ENCODE peak calls at places on chromosomes 11 and 22, in eight cellular contexts. W is left ventricle myocardium inferior; P is colonic mucosa; R is kidney; Y is adipocyte; Q is fibroblast of lung; D is pancreas; N is CD4-positive, CD25-positive, alpha-beta regulatory T cell. Z is an unnamed sample.

GRCh38 chr11:102470257-102470656 is 17.7 kb upstream of the TMEM123 start:
- DNase-seq in W (no peak), P (no peak), R (no peak), Y (no peak), Q (no peak), D (no peak), N (no peak), Z (no peak)

GRCh38 chr22:46049726-46050450 is 72.9 kb upstream of the WNT7B start:
- DNase-seq in W (peak; percentile 14), P (no peak), R (peak; percentile 59), Y (no peak), Q (no peak), D (peak; percentile 23), N (no peak), Z (peak; percentile 46)

GRCh38 chr11:26276798-26277424 is 55.0 kb upstream of the ANO3 start:
- DNase-seq in W (peak; percentile 20), P (peak; percentile 53), R (no peak), Y (peak; percentile 86), Q (peak; percentile 86), D (peak; percentile 33), N (peak; percentile 2), Z (no peak)

GRCh38 chr22:46250783-46251125 is 661 bp upstream of the CDPF1 start:
- DNase-seq in W (no peak), P (no peak), R (no peak), Y (no peak), Q (no peak), D (no peak), N (no peak), Z (peak; percentile 48)

GRCh38 chr22:38236786-38237185 is 35.0 kb downstream of the MAFF start:
- DNase-seq in W (no peak), P (no peak), R (no peak), Y (no peak), Q (no peak), D (no peak), N (no peak), Z (no peak)

GRCh38 chr11:123577081-123577598 is 77.3 kb downstream of the SCN3B start:
- DNase-seq in W (peak; percentile 60), P (peak; percentile 62), R (no peak), Y (peak; percentile 85), Q (peak; percentile 35), D (peak; percentile 75), N (peak; percentile 34), Z (peak; percentile 90)

GRCh38 chr11:6357222-6357621 is 33.1 kb upstream of the SMPD1 start:
- DNase-seq in W (peak; percentile 53), P (peak; percentile 27), R (no peak), Y (peak; percentile 93), Q (peak; percentile 71), D (no peak), N (no peak), Z (peak; percentile 87)

GRCh38 chr11:28384418-28384817 is 276.2 kb downstream of the METTL15 start:
- DNase-seq in W (no peak), P (no peak), R (no peak), Y (peak; percentile 63), Q (peak; percentile 98), D (no peak), N (no peak), Z (no peak)

GRCh38 chr11:46006418-46007070 is 84.1 kb downstream of the LARGE2 start:
- DNase-seq in W (no peak), P (peak; percentile 41), R (no peak), Y (peak; percentile 89), Q (peak; percentile 87), D (no peak), N (no peak), Z (no peak)

GRCh38 chr11:46309669-46310288 is 32.3 kb downstream of the CREB3L1 start:
- DNase-seq in W (no peak), P (no peak), R (no peak), Y (no peak), Q (no peak), D (no peak), N (no peak), Z (no peak)

GRCh38 chr11:75077316-75077715 is 19.4 kb downstream of the OR2AT4 start:
- DNase-seq in W (no peak), P (no peak), R (no peak), Y (no peak), Q (no peak), D (no peak), N (no peak), Z (no peak)

GRCh38 chr11:47269829-47270305 is at the start of gene MADD:
- DNase-seq in W (peak; percentile 89), P (peak; percentile 85), R (peak; percentile 96), Y (peak; percentile 91), Q (peak; percentile 80), D (peak; percentile 88), N (peak; percentile 87), Z (peak; percentile 96)

GRCh38 chr11:34013893-34014571 is 37.5 kb upstream of the CAPRIN1 start:
- DNase-seq in W (no peak), P (no peak), R (no peak), Y (no peak), Q (no peak), D (no peak), N (no peak), Z (no peak)

GRCh38 chr11:58928082-58928574 is 11.2 kb upstream of the GLYATL1 start:
- DNase-seq in W (no peak), P (no peak), R (no peak), Y (no peak), Q (no peak), D (no peak), N (no peak), Z (no peak)
- H3K4me3 ChIP-seq in W (no peak overlapping the region), P (no peak overlapping the region), R (peak overlapping the region; percentile 74), Y (peak overlapping the region; percentile 60), Q (no peak overlapping the region), D (no peak overlapping the region), N (no peak overlapping the region), Z (no peak overlapping the region)

GRCh38 chr11:12130180-12130980 is 20.0 kb downstream of the MICAL2 start:
- DNase-seq in W (no peak), P (peak; percentile 71), R (no peak), Y (no peak), Q (no peak), D (no peak), N (no peak), Z (no peak)

GRCh38 chr11:12131943-12132789 is 21.8 kb downstream of the MICAL2 start:
- DNase-seq in W (no peak), P (no peak), R (no peak), Y (no peak), Q (no peak), D (no peak), N (no peak), Z (no peak)

GRCh38 chr11:12134239-12134590 is 23.8 kb downstream of the MICAL2 start:
- DNase-seq in W (no peak), P (no peak), R (no peak), Y (no peak), Q (no peak), D (no peak), N (no peak), Z (peak; percentile 78)

GRCh38 chr11:12133539-12134238 is 23.3 kb downstream of the MICAL2 start:
- DNase-seq in W (no peak), P (no peak), R (no peak), Y (no peak), Q (no peak), D (no peak), N (no peak), Z (no peak)

DNA sequence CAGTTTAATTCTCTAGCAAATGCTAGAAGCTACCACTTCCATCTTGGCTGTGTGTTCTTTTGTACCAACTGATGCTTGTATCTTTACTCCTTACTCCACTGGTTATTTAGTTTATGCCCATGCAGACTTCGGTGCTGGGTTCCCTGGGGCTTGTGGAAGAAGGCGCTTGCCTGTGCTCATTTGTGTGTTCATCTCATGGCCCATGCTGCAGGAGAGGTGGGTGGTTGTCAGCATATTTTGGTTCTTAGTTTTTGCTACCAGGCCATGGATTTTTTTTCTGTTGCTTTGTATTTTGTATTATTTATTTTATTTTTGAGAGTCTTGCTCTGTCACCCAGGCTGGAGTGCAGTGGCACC is 22.4 kb downstream of the MICAL2 start:
- DNase-seq in W (no peak), P (no peak), R (no peak), Y (no peak), Q (no peak), D (no peak), N (no peak), Z (no peak)
- H3K4me1 ChIP-seq in W (peaks cover 68% of the 10 kb centered on the region), P (peaks cover 40% of the 10 kb centered on the region), R (no peaks in the 10 kb centered on the region), Y (no peaks in the 10 kb centered on the region), Q (peaks cover 17% of the 10 kb centered on the region), D (no peaks in the 10 kb centered on the region), N (peaks cover 10% of the 10 kb centered on the region), Z (peaks cover 3% of the 10 kb centered on the region)

DNA sequence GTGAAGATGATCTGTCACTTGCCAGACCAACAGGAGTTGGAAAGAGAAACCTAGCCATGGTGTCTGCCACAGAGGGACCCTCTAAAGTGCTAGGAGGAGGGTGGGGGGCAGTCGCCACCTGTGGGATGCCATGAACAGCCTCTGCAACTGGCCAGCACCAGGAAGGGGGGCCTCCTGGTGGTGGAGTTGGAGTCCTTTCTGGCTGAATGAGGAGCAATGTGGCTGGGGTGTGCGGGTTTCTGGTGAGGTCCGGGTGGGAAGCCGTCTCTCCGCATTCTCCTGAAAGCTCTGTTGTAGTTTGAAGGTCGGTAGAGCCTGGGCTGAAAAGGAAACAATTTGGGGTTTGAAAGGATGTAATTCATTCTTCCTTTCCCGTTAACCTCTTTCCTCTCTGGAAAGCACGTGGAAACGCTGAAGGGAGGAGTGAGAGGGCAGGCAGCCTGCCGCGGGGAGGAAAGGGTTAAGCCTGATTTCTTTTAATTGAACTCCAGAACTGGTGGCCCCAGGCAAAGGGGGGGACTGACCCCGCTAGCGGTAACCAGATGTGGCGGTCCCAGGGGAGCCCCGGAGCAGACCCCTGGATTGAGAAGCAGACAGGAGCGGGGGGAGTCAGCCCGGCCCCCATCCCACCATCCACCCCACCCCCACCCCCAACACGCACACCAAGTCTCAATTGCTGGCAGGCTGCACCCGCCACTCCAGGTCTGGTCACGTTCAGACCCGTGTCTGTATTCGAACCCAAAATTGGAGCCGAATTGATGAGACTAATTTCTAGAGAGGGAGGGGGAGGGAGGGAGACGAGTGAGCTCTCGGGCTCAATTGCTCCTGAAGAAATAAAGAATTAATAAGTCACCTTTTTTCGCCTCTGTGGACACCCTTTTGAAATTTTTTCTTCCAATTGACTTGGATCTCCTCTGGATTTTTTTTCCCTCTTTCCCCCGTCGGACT is 1.8 kb upstream of the FLI1 start:
- DNase-seq in W (no peak), P (no peak), R (peak; percentile 75), Y (peak; percentile 9), Q (no peak), D (no peak), N (no peak), Z (no peak)
- H3K4me3 ChIP-seq in W (peak overlapping the region; percentile 84), P (peak overlapping the region; percentile 47), R (no peak overlapping the region), Y (peak overlapping the region; percentile 91), Q (no peak overlapping the region), D (peak overlapping the region; percentile 5), N (peak overlapping the region; percentile 51), Z (no peak overlapping the region)

GRCh38 chr11:69172674-69173073 is 16.9 kb downstream of the SMIM38 start:
- DNase-seq in W (no peak), P (no peak), R (no peak), Y (no peak), Q (peak; percentile 12), D (no peak), N (no peak), Z (peak; percentile 1)

GRCh38 chr11:69173925-69174591 is 18.3 kb downstream of the SMIM38 start:
- DNase-seq in W (no peak), P (no peak), R (no peak), Y (peak; percentile 30), Q (peak; percentile 34), D (no peak), N (no peak), Z (peak; percentile 59)

GRCh38 chr11:69174841-69175240 is 19.1 kb downstream of the SMIM38 start:
- DNase-seq in W (no peak), P (no peak), R (no peak), Y (no peak), Q (no peak), D (no peak), N (no peak), Z (no peak)

GRCh38 chr11:69171476-69171875 is 15.7 kb downstream of the SMIM38 start:
- DNase-seq in W (no peak), P (no peak), R (no peak), Y (no peak), Q (no peak), D (no peak), N (no peak), Z (no peak)

GRCh38 chr11:69173326-69173725 is 17.6 kb downstream of the SMIM38 start:
- DNase-seq in W (no peak), P (no peak), R (no peak), Y (no peak), Q (no peak), D (no peak), N (no peak), Z (peak; percentile 55)
- H3K4me1 ChIP-seq in W (no peaks in the 10 kb centered on the region), P (no peaks in the 10 kb centered on the region), R (no peaks in the 10 kb centered on the region), Y (no peaks in the 10 kb centered on the region), Q (no peaks in the 10 kb centered on the region), D (no peaks in the 10 kb centered on the region), N (no peaks in the 10 kb centered on the region), Z (no peaks in the 10 kb centered on the region)

Z was measured in aorta.